ENCODE peak calls at places on chromosomes 12 and 14, in six cellular contexts. One of them, this sample, is unnamed.

GRCh38 chr12:84502907-84503787 is 409.5 kb downstream of the SLC6A15 start:
- DNase-seq in left ventricle myocardium inferior: no peak
- DNase-seq in body of pancreas: peak; percentile 70
- DNase-seq in Karpas-422: peak; percentile 81
- DNase-seq in neuronal stem cell: peak; percentile 52
- DNase-seq in pancreas: no peak
- DNase-seq in this sample: peak; percentile 85

GRCh38 chr14:102008891-102009290 is 44.5 kb downstream of the DYNC1H1 start:
- DNase-seq in left ventricle myocardium inferior: no peak
- DNase-seq in pancreas: no peak
- DNase-seq in neuronal stem cell: no peak
- DNase-seq in body of pancreas: no peak
- DNase-seq in Karpas-422: no peak
- DNase-seq in this sample: peak; percentile 54

GRCh38 chr12:103580026-103580425 is 7.0 kb upstream of the STAB2 start:
- DNase-seq in left ventricle myocardium inferior: no peak
- DNase-seq in Karpas-422: no peak
- DNase-seq in neuronal stem cell: no peak
- DNase-seq in pancreas: no peak
- DNase-seq in body of pancreas: no peak
- DNase-seq in this sample: no peak

GRCh38 chr14:104977008-104977680 is 1.0 kb downstream of the AHNAK2 start:
- DNase-seq in pancreas: no peak
- DNase-seq in left ventricle myocardium inferior: peak; percentile 18
- DNase-seq in body of pancreas: no peak
- DNase-seq in Karpas-422: no peak
- DNase-seq in neuronal stem cell: no peak
- DNase-seq in this sample: no peak

GRCh38 chr14:60951781-60952435 is 29.0 kb downstream of the TRMT5 start:
- DNase-seq in Karpas-422: no peak
- DNase-seq in pancreas: no peak
- DNase-seq in left ventricle myocardium inferior: no peak
- DNase-seq in neuronal stem cell: no peak
- DNase-seq in body of pancreas: no peak
- DNase-seq in this sample: no peak

GRCh38 chr12:109631236-109632150 is 57.9 kb downstream of the MVK start:
- DNase-seq in left ventricle myocardium inferior: no peak
- DNase-seq in body of pancreas: no peak
- DNase-seq in neuronal stem cell: no peak
- DNase-seq in Karpas-422: no peak
- DNase-seq in pancreas: no peak
- DNase-seq in this sample: no peak

GRCh38 chr12:132547207-132547740 is 57.3 kb downstream of the FBRSL1 start:
- DNase-seq in Karpas-422: no peak
- DNase-seq in body of pancreas: no peak
- DNase-seq in pancreas: no peak
- DNase-seq in neuronal stem cell: no peak
- DNase-seq in left ventricle myocardium inferior: no peak
- DNase-seq in this sample: no peak

GRCh38 chr14:36361210-36361853 is 40.9 kb upstream of the MBIP start:
- DNase-seq in neuronal stem cell: no peak
- DNase-seq in Karpas-422: no peak
- DNase-seq in body of pancreas: no peak
- DNase-seq in left ventricle myocardium inferior: no peak
- DNase-seq in pancreas: no peak
- DNase-seq in this sample: no peak

GRCh38 chr12:31887109-31887811 is 72.0 kb upstream of the RESF1 start:
- DNase-seq in body of pancreas: no peak
- DNase-seq in neuronal stem cell: no peak
- DNase-seq in pancreas: no peak
- DNase-seq in Karpas-422: peak; percentile 41
- DNase-seq in left ventricle myocardium inferior: no peak
- DNase-seq in this sample: no peak

GRCh38 chr12:54891717-54892478 is 37.6 kb downstream of the MUCL1 start:
- DNase-seq in body of pancreas: no peak
- DNase-seq in Karpas-422: no peak
- DNase-seq in left ventricle myocardium inferior: no peak
- DNase-seq in neuronal stem cell: no peak
- DNase-seq in pancreas: no peak
- DNase-seq in this sample: no peak

GRCh38 chr12:131276501-131277185 is 322.9 kb downstream of the ADGRD1 start:
- DNase-seq in neuronal stem cell: no peak
- DNase-seq in Karpas-422: no peak
- DNase-seq in left ventricle myocardium inferior: peak; percentile 9
- DNase-seq in body of pancreas: no peak
- DNase-seq in pancreas: peak; percentile 41
- DNase-seq in this sample: no peak

GRCh38 chr14:78530078-78530477 is 359.9 kb downstream of the NRXN3 start:
- DNase-seq in body of pancreas: peak; percentile 17
- DNase-seq in neuronal stem cell: peak; percentile 76
- DNase-seq in Karpas-422: peak; percentile 82
- DNase-seq in left ventricle myocardium inferior: no peak
- DNase-seq in pancreas: no peak
- DNase-seq in this sample: peak; percentile 68

GRCh38 chr14:22882529-22883190 is 362 bp upstream of the REM2 start:
- DNase-seq in neuronal stem cell: no peak
- DNase-seq in pancreas: no peak
- DNase-seq in Karpas-422: peak; percentile 79
- DNase-seq in left ventricle myocardium inferior: no peak
- DNase-seq in body of pancreas: peak; percentile 59
- DNase-seq in this sample: peak; percentile 60

GRCh38 chr12:74021937-74022336 is 515.7 kb upstream of the ATXN7L3B start:
- DNase-seq in body of pancreas: peak; percentile 61
- DNase-seq in left ventricle myocardium inferior: peak; percentile 35
- DNase-seq in pancreas: peak; percentile 75
- DNase-seq in neuronal stem cell: peak; percentile 57
- DNase-seq in Karpas-422: no peak
- DNase-seq in this sample: peak; percentile 71

GRCh38 chr12:126974779-126975178 is 1292.2 kb upstream of the TMEM132C start:
- DNase-seq in body of pancreas: no peak
- DNase-seq in left ventricle myocardium inferior: no peak
- DNase-seq in pancreas: no peak
- DNase-seq in neuronal stem cell: no peak
- DNase-seq in Karpas-422: no peak
- DNase-seq in this sample: no peak

GRCh38 chr12:126976574-126976973 is 1290.4 kb upstream of the TMEM132C start:
- DNase-seq in body of pancreas: no peak
- DNase-seq in neuronal stem cell: no peak
- DNase-seq in Karpas-422: no peak
- DNase-seq in pancreas: no peak
- DNase-seq in left ventricle myocardium inferior: no peak
- DNase-seq in this sample: no peak
- H3K27me3 ChIP-seq in body of pancreas: no peaks in the 10 kb centered on the region
- H3K27me3 ChIP-seq in neuronal stem cell: no peaks in the 10 kb centered on the region
- H3K27me3 ChIP-seq in Karpas-422: no peaks in the 10 kb centered on the region
- H3K27me3 ChIP-seq in pancreas: no peaks in the 10 kb centered on the region
- H3K27me3 ChIP-seq in left ventricle myocardium inferior: peaks cover 25% of the 10 kb centered on the region
- H3K27me3 ChIP-seq in this sample: no peaks in the 10 kb centered on the region

GRCh38 chr12:122184522-122184921 is 1.6 kb downstream of the LRRC43 start:
- DNase-seq in neuronal stem cell: no peak
- DNase-seq in left ventricle myocardium inferior: no peak
- DNase-seq in Karpas-422: no peak
- DNase-seq in body of pancreas: no peak
- DNase-seq in pancreas: no peak
- DNase-seq in this sample: no peak
- H3K4me1 ChIP-seq in neuronal stem cell: peaks cover 7% of the 10 kb centered on the region
- H3K4me1 ChIP-seq in left ventricle myocardium inferior: peaks cover 8% of the 10 kb centered on the region
- H3K4me1 ChIP-seq in Karpas-422: no peaks in the 10 kb centered on the region
- H3K4me1 ChIP-seq in body of pancreas: peaks cover 11% of the 10 kb centered on the region
- H3K4me1 ChIP-seq in pancreas: peaks cover 4% of the 10 kb centered on the region
- H3K4me1 ChIP-seq in this sample: peaks cover 23% of the 10 kb centered on the region

GRCh38 chr12:108298761-108299275 is 40.3 kb downstream of the CMKLR1 start:
- DNase-seq in body of pancreas: no peak
- DNase-seq in neuronal stem cell: no peak
- DNase-seq in Karpas-422: no peak
- DNase-seq in left ventricle myocardium inferior: no peak
- DNase-seq in pancreas: peak; percentile 15
- DNase-seq in this sample: no peak

GRCh38 chr12:108301346-108301745 is 37.8 kb downstream of the CMKLR1 start:
- DNase-seq in left ventricle myocardium inferior: no peak
- DNase-seq in Karpas-422: no peak
- DNase-seq in neuronal stem cell: no peak
- DNase-seq in pancreas: no peak
- DNase-seq in body of pancreas: no peak
- DNase-seq in this sample: no peak

GRCh38 chr12:108299516-108299915 is 39.6 kb downstream of the CMKLR1 start:
- DNase-seq in pancreas: peak; percentile 0
- DNase-seq in left ventricle myocardium inferior: no peak
- DNase-seq in body of pancreas: no peak
- DNase-seq in Karpas-422: no peak
- DNase-seq in neuronal stem cell: no peak
- DNase-seq in this sample: no peak

GRCh38 chr12:108302034-108302433 is 37.1 kb downstream of the CMKLR1 start:
- DNase-seq in Karpas-422: no peak
- DNase-seq in left ventricle myocardium inferior: no peak
- DNase-seq in neuronal stem cell: no peak
- DNase-seq in pancreas: no peak
- DNase-seq in body of pancreas: no peak
- DNase-seq in this sample: no peak

GRCh38 chr12:108299980-108300696 is 39.0 kb downstream of the CMKLR1 start:
- DNase-seq in Karpas-422: no peak
- DNase-seq in pancreas: peak; percentile 14
- DNase-seq in left ventricle myocardium inferior: no peak
- DNase-seq in body of pancreas: no peak
- DNase-seq in neuronal stem cell: no peak
- DNase-seq in this sample: no peak
- H3K27me3 ChIP-seq in Karpas-422: no peaks in the 10 kb centered on the region
- H3K27me3 ChIP-seq in pancreas: no peaks in the 10 kb centered on the region
- H3K27me3 ChIP-seq in left ventricle myocardium inferior: no peaks in the 10 kb centered on the region
- H3K27me3 ChIP-seq in body of pancreas: no peaks in the 10 kb centered on the region
- H3K27me3 ChIP-seq in neuronal stem cell: peaks cover 18% of the 10 kb centered on the region
- H3K27me3 ChIP-seq in this sample: peaks cover 3% of the 10 kb centered on the region

GRCh38 chr12:6337958-6338406 is 3.9 kb downstream of the TNFRSF1A start:
- DNase-seq in pancreas: no peak
- DNase-seq in Karpas-422: no peak
- DNase-seq in neuronal stem cell: no peak
- DNase-seq in body of pancreas: no peak
- DNase-seq in left ventricle myocardium inferior: no peak
- DNase-seq in this sample: no peak

GRCh38 chr12:6335451-6336078 is 6.3 kb downstream of the TNFRSF1A start:
- DNase-seq in Karpas-422: peak; percentile 83
- DNase-seq in neuronal stem cell: no peak
- DNase-seq in left ventricle myocardium inferior: peak; percentile 72
- DNase-seq in pancreas: peak; percentile 81
- DNase-seq in body of pancreas: peak; percentile 79
- DNase-seq in this sample: peak; percentile 77

GRCh38 chr12:6334940-6335450 is 6.9 kb downstream of the TNFRSF1A start:
- DNase-seq in neuronal stem cell: no peak
- DNase-seq in Karpas-422: no peak
- DNase-seq in body of pancreas: peak; percentile 38
- DNase-seq in left ventricle myocardium inferior: no peak
- DNase-seq in pancreas: no peak
- DNase-seq in this sample: no peak

GRCh38 chr12:6336859-6337744 is 4.8 kb downstream of the TNFRSF1A start:
- DNase-seq in pancreas: no peak
- DNase-seq in body of pancreas: no peak
- DNase-seq in left ventricle myocardium inferior: no peak
- DNase-seq in neuronal stem cell: no peak
- DNase-seq in Karpas-422: no peak
- DNase-seq in this sample: no peak

DNA sequence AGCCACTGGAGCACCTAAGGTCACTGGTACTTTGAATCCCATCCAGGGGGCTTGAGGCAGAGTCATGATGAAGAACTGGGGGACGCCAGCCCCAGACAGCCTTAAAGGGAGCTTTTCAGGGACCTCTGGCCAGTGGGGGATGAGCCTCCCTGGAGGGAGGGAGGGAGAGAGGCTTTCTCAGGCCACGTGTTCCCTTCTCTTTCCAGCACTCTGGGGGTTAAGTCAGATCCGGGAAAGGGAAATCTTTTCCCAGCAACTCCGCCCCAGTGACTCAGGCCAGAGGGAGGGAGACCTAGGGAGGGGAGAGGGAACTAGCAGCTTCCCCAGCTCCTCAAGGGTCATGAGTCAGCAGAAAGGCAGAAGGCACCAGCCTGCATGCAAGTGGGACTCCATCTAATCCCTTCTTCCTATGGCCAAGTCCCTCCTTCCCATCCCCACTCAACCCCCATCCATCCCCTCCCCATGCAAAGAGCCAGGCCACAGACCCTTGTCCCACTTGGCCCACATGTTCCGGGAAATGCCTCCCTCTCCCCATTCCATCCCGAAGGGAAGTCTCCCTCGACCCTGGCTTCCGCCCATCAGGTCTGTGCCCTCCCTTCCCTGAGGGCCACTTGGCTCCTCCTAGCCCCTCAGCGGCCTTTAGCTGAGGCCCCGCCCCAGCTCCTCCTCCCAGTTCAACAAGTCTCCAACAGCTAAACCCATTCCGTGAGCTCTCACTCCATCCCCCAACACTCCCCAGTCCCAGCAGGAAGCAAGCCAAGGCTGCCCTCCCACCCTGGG is 5.6 kb downstream of the TNFRSF1A start:
- DNase-seq in left ventricle myocardium inferior: peak; percentile 93
- DNase-seq in body of pancreas: peak; percentile 89
- DNase-seq in pancreas: peak; percentile 85
- DNase-seq in neuronal stem cell: peak; percentile 89
- DNase-seq in Karpas-422: no peak
- DNase-seq in this sample: peak; percentile 97
- H3K4me1 ChIP-seq in left ventricle myocardium inferior: peaks cover 88% of the 10 kb centered on the region
- H3K4me1 ChIP-seq in body of pancreas: peaks cover 72% of the 10 kb centered on the region
- H3K4me1 ChIP-seq in pancreas: peaks cover 45% of the 10 kb centered on the region
- H3K4me1 ChIP-seq in neuronal stem cell: peaks cover 56% of the 10 kb centered on the region
- H3K4me1 ChIP-seq in Karpas-422: peaks cover 19% of the 10 kb centered on the region
- H3K4me1 ChIP-seq in this sample: peaks cover 20% of the 10 kb centered on the region

DNA sequence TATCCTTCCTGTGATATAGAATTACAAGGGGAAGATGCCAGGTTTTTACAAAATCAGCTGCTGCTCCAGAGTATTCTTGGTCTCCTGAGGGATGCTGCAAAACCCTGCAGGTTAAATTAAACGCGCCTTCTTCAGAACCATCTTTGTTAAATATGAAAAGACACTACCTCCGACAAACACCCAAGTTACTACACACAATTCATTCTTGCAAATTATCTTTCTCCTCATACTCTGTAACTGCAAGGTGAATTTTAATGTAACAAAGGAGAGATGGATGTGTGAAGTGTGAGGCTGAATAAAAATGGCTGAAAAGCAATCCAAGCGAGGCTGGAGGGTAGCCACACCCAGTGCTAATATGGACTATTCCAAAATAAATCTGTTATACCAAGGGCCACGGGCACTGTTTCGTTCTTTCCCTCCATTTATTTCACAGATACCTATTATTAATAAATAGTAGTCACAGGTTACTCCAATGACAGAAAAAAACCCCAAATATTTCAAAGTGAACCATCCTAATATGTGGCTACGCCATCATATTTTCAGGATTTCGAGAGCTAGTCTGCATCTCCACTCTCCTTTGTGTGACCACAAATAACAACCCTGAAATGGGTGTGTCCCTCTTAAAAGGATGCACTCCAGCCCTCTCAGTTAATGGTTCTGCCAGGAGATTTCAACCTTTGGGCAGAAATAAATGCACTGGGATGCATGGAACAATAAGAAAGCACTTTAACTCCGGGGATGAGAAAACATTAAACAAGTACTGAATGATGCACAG is 53.0 kb upstream of the CCDC175 start:
- DNase-seq in neuronal stem cell: no peak
- DNase-seq in Karpas-422: no peak
- DNase-seq in body of pancreas: no peak
- DNase-seq in pancreas: no peak
- DNase-seq in left ventricle myocardium inferior: no peak
- DNase-seq in this sample: no peak
- H3K27me3 ChIP-seq in neuronal stem cell: peaks cover 39% of the 10 kb centered on the region
- H3K27me3 ChIP-seq in Karpas-422: no peaks in the 10 kb centered on the region
- H3K27me3 ChIP-seq in body of pancreas: no peaks in the 10 kb centered on the region
- H3K27me3 ChIP-seq in pancreas: peaks cover 8% of the 10 kb centered on the region
- H3K27me3 ChIP-seq in left ventricle myocardium inferior: peaks cover 73% of the 10 kb centered on the region
- H3K27me3 ChIP-seq in this sample: no peaks in the 10 kb centered on the region